ENCODE peak calls at places on chromosomes 3 and 15, in ten cellular contexts. X is adrenal gland, P is upper lobe of left lung, S is K562, Q is heart left ventricle, G is Peyer's patch, Z is IMR-90, V is stomach, I is A549, E is spleen. K is an unnamed sample. For H3K4me1, the result is how much of the 10 kb centered on the place peaks cover.

GRCh38 chr3:128745742-128746141 is 19.8 kb downstream of the RAB7A start:
- DNase-seq in X (no peak), P (no peak), S (no peak), Q (no peak), G (no peak), Z (no peak), V (no peak), I (peak), E (no peak), K (no peak)

GRCh38 chr3:157956850-157957249 is 149.4 kb downstream of the SHOX2 start:
- DNase-seq in X (no peak), P (no peak), S (no peak), Q (no peak), G (no peak), Z (no peak), V (no peak), I (peak), E (no peak), K (no peak)

GRCh38 chr3:45180051-45180450 is 33.9 kb upstream of the CDCP1 start:
- DNase-seq in X (no peak), P (no peak), S (no peak), Q (no peak), G (no peak), Z (peak), V (no peak), I (no peak), E (peak), K (no peak)

GRCh38 chr3:42094128-42094527 is 3.0 kb downstream of the TRAK1 start:
- DNase-seq in X (no peak), P (no peak), S (no peak), Q (no peak), G (no peak), Z (no peak), V (no peak), I (no peak), E (peak), K (no peak)

GRCh38 chr15:97993310-97993738 is 32.8 kb downstream of the ARRDC4 start:
- DNase-seq in X (peak), P (no peak), S (peak), Q (peak), G (no peak), Z (no peak), V (no peak), I (no peak), E (no peak), K (no peak)

GRCh38 chr3:107308716-107309115 is 68.5 kb upstream of the CCDC54 start:
- DNase-seq in X (no peak), P (no peak), S (no peak), Q (no peak), G (no peak), Z (no peak), V (no peak), I (no peak), E (no peak), K (no peak)

GRCh38 chr3:187742351-187743171 is 2.7 kb downstream of the BCL6 start:
- DNase-seq in X (peak), P (peak), S (no peak), Q (peak), G (peak), Z (peak), V (peak), I (no peak), E (no peak), K (no peak)

GRCh38 chr3:132317229-132317948 is at the start of gene ACP3:
- DNase-seq in X (peak), P (no peak), S (no peak), Q (peak), G (no peak), Z (peak), V (peak), I (peak), E (peak), K (no peak)

GRCh38 chr3:160748226-160748625 is 7.8 kb upstream of the PPM1L start:
- DNase-seq in X (peak), P (no peak), S (no peak), Q (no peak), G (no peak), Z (no peak), V (no peak), I (no peak), E (no peak), K (no peak)

GRCh38 chr3:184771748-184772147 is 40.2 kb upstream of the VPS8 start:
- DNase-seq in X (no peak), P (no peak), S (no peak), Q (no peak), G (no peak), Z (no peak), V (no peak), I (no peak), E (peak), K (no peak)

GRCh38 chr15:68797589-68798377 is 22.9 kb downstream of the ANP32A start:
- DNase-seq in X (peak), P (no peak), S (peak), Q (peak), G (no peak), Z (no peak), V (no peak), I (no peak), E (no peak), K (peak)
- H3K4me1 ChIP-seq in X (under half), P (half or more), S (under half), Q (half or more), G (under half), Z (under half), V (half or more), I (under half), E (half or more), K (under half)

DNA sequence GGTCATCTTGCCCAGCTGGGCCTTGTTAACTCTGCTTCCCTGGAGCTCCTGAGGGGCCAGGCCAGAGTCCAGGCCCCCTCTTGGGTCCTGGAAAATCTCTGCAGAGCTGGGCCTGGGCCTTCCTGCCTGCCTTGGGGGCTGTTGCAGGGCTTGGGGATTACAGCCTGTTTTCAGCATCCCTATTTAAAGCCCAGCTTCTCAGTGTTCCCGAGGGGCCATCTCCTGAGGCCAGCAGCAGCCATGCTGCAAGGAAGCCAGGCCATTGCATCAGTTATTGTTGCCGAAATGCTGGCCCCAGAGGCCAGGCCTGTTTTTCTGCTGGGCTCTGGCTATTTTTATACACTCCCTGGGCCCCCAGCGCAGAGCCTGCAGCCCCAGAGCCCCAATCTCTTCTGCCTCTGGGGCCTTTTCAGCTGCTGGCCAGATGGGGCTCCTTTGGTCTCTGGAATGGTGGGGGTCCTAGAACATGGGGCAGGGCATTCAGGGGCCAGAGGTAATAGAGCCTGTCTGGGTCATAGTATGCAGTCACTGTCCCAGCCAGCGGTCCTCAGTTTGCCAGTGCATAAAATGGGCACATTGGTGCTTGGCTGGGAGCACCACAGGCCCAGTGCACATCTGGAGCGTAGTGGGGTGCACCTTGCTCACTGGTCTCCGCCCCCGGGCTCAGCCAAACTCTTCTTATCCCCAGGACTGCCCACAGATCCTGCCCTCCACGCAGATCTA is 28.5 kb downstream of the PLXNA1 start:
- DNase-seq in X (no peak), P (no peak), S (peak), Q (peak), G (no peak), Z (peak), V (no peak), I (no peak), E (no peak), K (no peak)
- TF ChIP-seq POLR2A in X (no peak), P (no peak), S (no peak), Q (no peak), G (no peak), Z (no peak), V (no peak), I (no peak), E (no peak), K (no peak)

GRCh38 chr15:36050899-36051298 is 504.9 kb upstream of the DPH6 start:
- DNase-seq in X (no peak), P (no peak), S (no peak), Q (no peak), G (no peak), Z (no peak), V (no peak), I (no peak), E (no peak), K (no peak)
- TF ChIP-seq CTCF in X (no peak), P (no peak), S (no peak), Q (no peak), G (no peak), Z (no peak), V (no peak), I (no peak), E (no peak), K (no peak)

DNA sequence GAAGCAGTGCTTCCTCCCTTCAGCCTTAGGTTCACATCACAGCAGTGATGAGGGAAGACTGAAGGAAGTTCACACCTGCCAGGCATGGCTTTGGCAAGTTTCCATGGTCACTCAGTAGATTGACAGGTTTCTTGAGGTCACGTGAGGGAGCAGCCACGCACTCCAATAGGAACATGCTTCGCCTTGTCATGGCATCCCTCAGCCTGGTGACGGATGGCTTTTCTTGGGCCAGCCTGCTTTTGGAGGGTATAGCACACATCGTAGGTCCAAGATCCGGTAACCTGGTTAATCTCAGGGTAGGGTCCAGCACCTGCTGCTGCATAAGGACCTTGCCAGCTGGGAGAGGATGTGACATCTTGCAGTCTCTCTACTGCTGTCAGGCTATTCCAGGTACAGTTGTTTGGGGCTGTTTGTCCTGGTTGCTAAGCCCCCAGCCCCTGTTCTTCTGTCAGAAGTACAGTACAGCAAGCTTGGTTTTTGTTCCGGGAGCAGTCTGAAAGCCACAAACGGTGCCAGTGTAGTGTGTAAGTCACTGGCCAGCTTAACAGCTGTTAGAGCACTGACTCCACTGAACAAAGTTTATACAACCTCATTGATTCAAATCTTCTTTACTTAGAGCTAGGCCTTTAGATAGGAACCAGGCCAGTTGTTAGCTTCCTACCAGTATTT is 42.3 kb downstream of the PSMD6 start:
- DNase-seq in X (no peak), P (no peak), S (no peak), Q (no peak), G (no peak), Z (no peak), V (no peak), I (no peak), E (no peak), K (no peak)
- H3K4me1 ChIP-seq in X (under half), P (under half), S (under half), Q (under half), G (under half), Z (under half), V (under half), I (under half), E (under half), K (half or more)

DNA sequence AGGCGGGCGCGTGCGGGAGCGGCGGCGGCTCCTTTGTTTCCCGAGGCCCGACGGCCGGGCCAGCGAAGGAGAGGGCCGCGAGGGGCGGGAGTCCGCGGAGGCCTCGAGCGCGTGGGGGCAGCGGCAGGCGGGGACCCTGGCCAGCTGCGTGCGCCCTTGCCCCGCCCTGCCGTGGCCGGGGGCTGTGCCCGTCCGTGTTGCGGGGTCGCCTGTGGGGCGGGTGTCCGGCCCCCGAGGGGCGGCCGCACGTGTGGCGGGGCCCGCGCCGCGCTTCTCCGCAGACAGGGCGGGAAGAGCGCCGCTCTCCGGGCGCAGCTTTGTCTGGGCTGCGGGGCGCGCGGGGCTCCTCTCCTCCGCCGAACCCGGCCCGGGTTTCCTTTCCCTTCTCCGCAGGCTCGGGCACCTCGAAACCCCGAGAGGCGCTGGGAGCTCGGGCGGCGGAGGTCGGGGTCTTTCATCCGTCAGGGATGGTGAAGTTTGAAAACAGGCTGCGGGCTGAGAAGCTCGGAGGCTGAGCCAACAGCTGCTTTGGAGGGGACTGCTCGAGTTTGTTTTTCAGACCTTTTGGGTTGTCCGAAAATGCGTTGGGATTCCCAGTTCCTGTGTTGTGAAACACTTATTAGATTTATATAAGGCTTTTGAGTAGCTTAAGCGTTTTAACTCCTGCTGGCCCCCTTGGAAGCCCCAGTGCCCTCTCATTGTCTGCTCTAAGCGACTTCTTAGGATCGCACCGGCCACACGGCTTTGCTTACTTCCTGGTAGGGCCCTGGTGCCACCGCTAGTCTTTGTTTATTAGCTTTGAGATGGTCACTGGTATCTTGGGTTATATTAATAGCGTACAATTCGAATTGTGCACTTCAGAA is 817 bp downstream of the USP3 start:
- DNase-seq in X (peak), P (peak), S (peak), Q (peak), G (peak), Z (peak), V (peak), I (peak), E (peak), K (peak)
- TF ChIP-seq POLR2A in X (no peak), P (no peak), S (peak), Q (peak), G (peak), Z (no peak), V (no peak), I (peak), E (no peak), K (no peak)

DNA sequence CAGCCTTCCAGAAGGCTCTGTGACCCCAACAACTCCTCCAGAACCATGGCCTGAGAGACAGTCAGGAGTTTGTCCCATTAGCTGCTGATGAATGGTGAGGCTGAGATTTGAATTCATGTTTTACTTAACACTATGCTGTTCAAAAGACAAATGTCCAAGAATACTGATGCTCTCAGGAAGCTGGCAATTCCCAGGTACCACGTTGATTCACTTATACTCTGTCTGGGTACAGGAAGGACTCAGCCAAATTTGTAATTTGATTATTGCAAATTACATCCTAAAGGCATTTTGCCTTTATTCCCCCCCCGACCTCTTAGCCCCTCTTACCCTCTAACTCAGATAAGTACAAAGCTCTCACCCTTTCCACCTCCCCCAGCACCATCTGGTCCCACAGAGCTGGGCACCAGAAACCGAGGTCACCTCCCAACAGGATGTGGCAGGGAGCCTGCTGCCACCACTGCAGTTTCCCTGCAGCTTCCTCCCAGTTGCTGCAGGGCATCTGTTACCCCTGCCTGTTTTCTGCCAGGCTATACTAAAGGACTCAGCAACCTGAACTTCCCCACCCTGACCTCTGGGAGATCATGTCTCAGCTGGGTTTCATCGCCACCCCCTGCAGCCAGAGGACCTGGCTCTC is 33.6 kb downstream of the EAF1 start:
- DNase-seq in X (no peak), P (no peak), S (no peak), Q (no peak), G (no peak), Z (no peak), V (no peak), I (no peak), E (no peak), K (no peak)
- TF ChIP-seq CTCF in X (no peak), P (no peak), S (no peak), Q (no peak), G (no peak), Z (no peak), V (no peak), I (no peak), E (no peak), K (no peak)

DNA sequence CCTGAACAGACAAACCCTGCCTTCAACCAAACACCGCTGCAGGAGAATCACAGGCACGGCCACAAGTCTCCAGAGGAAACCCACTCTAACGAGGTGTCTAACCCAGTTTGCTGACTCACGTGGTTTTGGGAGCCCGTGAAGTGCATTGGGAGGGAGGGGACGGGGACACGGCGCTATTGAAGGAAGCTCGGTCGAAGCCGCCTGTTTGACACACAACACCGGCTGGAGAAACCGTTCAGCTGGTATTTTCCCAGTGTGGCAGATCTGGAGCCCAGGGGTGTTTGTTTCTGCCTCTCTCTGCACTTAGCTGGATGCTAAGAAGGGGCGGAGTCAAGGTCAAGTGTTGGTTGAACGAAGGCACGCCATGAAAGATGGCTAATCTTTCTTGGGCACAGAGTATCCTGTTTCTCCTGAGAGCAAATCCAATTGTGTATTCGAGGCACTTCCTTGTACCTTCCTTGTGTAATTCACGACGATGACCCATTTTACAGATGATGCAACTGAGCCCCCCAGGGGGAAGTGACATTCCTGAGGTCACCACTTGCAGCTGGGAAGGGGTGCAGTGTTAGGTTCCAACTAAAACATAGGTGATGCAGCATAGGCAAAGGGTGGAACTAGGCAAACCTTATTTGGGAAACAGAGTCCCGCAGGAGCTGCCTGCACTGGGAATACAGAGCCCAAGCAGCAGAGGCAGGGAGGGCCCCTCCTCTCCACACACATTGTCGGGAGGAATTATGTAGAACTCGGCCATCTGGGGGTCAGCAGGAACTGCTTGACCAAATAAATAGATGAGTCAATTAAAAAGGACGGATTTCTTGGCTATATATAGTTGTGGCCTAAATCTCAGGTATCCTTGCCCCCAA is 22.5 kb downstream of the SLC6A6 start:
- DNase-seq in X (no peak), P (no peak), S (peak), Q (no peak), G (peak), Z (peak), V (no peak), I (no peak), E (no peak), K (no peak)
- H3K4me1 ChIP-seq in X (under half), P (half or more), S (under half), Q (half or more), G (under half), Z (under half), V (under half), I (half or more), E (half or more), K (under half)

DNA sequence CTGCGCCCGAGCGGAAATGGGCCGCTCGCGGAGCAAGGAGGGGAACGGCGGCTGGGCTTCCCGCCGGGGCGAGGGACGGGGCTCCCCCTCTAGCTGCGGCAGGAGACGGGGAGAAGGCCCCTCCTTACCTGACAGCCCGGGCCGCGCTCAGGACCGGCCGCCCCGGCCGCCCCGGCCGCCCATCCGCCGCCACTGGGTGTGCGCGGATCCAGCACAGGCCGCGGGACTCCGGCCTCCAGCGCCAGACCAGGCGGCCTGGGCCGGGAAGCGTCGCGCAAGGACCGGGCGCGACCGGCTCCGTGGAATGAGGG is 296 bp downstream of the TPRA1 start:
- DNase-seq in X (no peak), P (peak), S (peak), Q (no peak), G (no peak), Z (no peak), V (no peak), I (no peak), E (no peak), K (peak)
- TF ChIP-seq POLR2A in X (peak), P (no peak), S (no peak), Q (no peak), G (peak), Z (peak), V (no peak), I (no peak), E (no peak), K (no peak)

K was measured in sigmoid colon.